ENCODE peak calls at places on chromosomes 16 and 17, in six cellular contexts. B, X, L, K, Y and I are unnamed samples.
A peak's percentile ranks its signal among the peaks of the same experiment; 100 is the strongest.

GRCh38 chr16:50530277-50531236 is 17.6 kb upstream of the NKD1 start:
- DNase-seq in B (no peak), X (no peak), L (no peak), K (no peak), Y (no peak), I (no peak)

GRCh38 chr16:1258218-1258587 is 2.3 kb downstream of the TPSD1 start:
- DNase-seq in B (no peak), X (no peak), L (no peak), K (no peak), Y (no peak), I (no peak)

GRCh38 chr17:1608676-1609075 is 20.0 kb downstream of the SLC43A2 start:
- DNase-seq in B (no peak), X (no peak), L (no peak), K (no peak), Y (no peak), I (no peak)

GRCh38 chr17:37831492-37831891 is 86.6 kb upstream of the HNF1B start:
- DNase-seq in B (no peak), X (no peak), L (no peak), K (peak; percentile 42), Y (no peak), I (no peak)

GRCh38 chr17:75878174-75878998 is at the start of gene TRIM47:
- DNase-seq in B (peak; percentile 52), X (peak; percentile 69), L (peak; percentile 88), K (peak; percentile 33), Y (peak; percentile 56), I (peak; percentile 60)

GRCh38 chr17:45004388-45004787 is 36.3 kb upstream of the C1QL1 start:
- DNase-seq in B (no peak), X (no peak), L (no peak), K (no peak), Y (no peak), I (no peak)

GRCh38 chr16:65521685-65522338 is 399.9 kb upstream of the CDH11 start:
- DNase-seq in B (no peak), X (no peak), L (no peak), K (no peak), Y (no peak), I (no peak)

GRCh38 chr17:82568997-82569393 is 49.5 kb downstream of the FOXK2 start:
- DNase-seq in B (no peak), X (no peak), L (peak; percentile 75), K (no peak), Y (no peak), I (no peak)

GRCh38 chr17:48542956-48543853 is 1.7 kb downstream of the HOXB2 start:
- DNase-seq in B (peak; percentile 77), X (peak; percentile 33), L (peak; percentile 63), K (no peak), Y (peak; percentile 48), I (no peak)

GRCh38 chr16:85829751-85830445 is 30.4 kb downstream of the COX4I1 start:
- DNase-seq in B (no peak), X (peak; percentile 47), L (no peak), K (no peak), Y (no peak), I (no peak)

GRCh38 chr16:56988161-56988947 is 1.0 kb upstream of the NLRC5 start:
- DNase-seq in B (no peak), X (no peak), L (no peak), K (no peak), Y (peak; percentile 44), I (peak; percentile 41)

GRCh38 chr17:49764559-49765180 is 739 bp upstream of the FAM117A start:
- DNase-seq in B (no peak), X (no peak), L (no peak), K (no peak), Y (no peak), I (no peak)

GRCh38 chr17:43020789-43021738 is 1.1 kb downstream of the VAT1 start:
- DNase-seq in B (no peak), X (peak; percentile 86), L (peak; percentile 76), K (peak; percentile 49), Y (peak; percentile 78), I (peak; percentile 91)

GRCh38 chr16:76756423-76756822 is 434.6 kb upstream of the MON1B start:
- DNase-seq in B (no peak), X (no peak), L (no peak), K (no peak), Y (no peak), I (no peak)